ENCODE peak calls at places on chromosomes 6 and 20, in four cellular contexts. B, G, I and U are unnamed samples.

GRCh38 chr6:84867521-84867920 is 103.1 kb upstream of the TBX18 start:
- DNase-seq in B (no peak), G (peak; percentile 94), I (no peak), U (no peak)

GRCh38 chr6:91081452-91082067 is 494.7 kb upstream of the MAP3K7 start:
- DNase-seq in B (peak; percentile 67), G (peak; percentile 54), I (peak; percentile 58), U (no peak)

GRCh38 chr20:208937-209566 is 18.0 kb upstream of the DEFB129 start:
- DNase-seq in B (peak; percentile 6), G (peak; percentile 88), I (peak; percentile 15), U (peak; percentile 4)

GRCh38 chr6:63140682-63141318 is 70.5 kb upstream of the FKBP1C start:
- DNase-seq in B (no peak), G (no peak), I (no peak), U (no peak)

GRCh38 chr6:150191809-150192208 is 49.0 kb downstream of the PPP1R14C start:
- DNase-seq in B (no peak), G (peak; percentile 18), I (no peak), U (no peak)

GRCh38 chr6:125711013-125711675 is 38.3 kb upstream of the HEY2 start:
- DNase-seq in B (no peak), G (no peak), I (no peak), U (no peak)

GRCh38 chr6:33632603-33633039 is 11.5 kb downstream of the ITPR3 start:
- DNase-seq in B (peak; percentile 48), G (peak; percentile 49), I (no peak), U (no peak)

GRCh38 chr6:44110966-44111365 is 16.3 kb downstream of the MRPL14 start:
- DNase-seq in B (no peak), G (no peak), I (no peak), U (no peak)

GRCh38 chr6:37433657-37434271 is 743 bp downstream of the CMTR1 start:
- DNase-seq in B (no peak), G (peak; percentile 35), I (no peak), U (no peak)

GRCh38 chr6:62775427-62776022 is 435.7 kb upstream of the FKBP1C start:
- DNase-seq in B (no peak), G (peak; percentile 4), I (peak; percentile 7), U (no peak)

GRCh38 chr6:46510656-46511055 is 19.4 kb upstream of the RCAN2 start:
- DNase-seq in B (no peak), G (peak; percentile 89), I (no peak), U (no peak)

GRCh38 chr6:24497254-24497989 is 2.7 kb downstream of the ALDH5A1 start:
- DNase-seq in B (no peak), G (no peak), I (no peak), U (no peak)

GRCh38 chr6:33075568-33076405 is at the start of gene HLA-DPB1:
- DNase-seq in B (no peak), G (peak; percentile 74), I (no peak), U (no peak)